ENCODE peak calls at places on chromosome 16, in seven cellular contexts. Z is MV-4-11; X is hypothalamus; C is stimulated activated CD8-positive, alpha-beta memory T cell treated with anti-CD3 and anti-CD28 coated beads, Interleukin-4, amount 100 ng/mL, for 1 hour; F is activated T-cell treated with anti-CD3 and anti-CD28 coated beads for 48 hours; N is fibroblast of the conjunctiva; T is mammary epithelial cell. Q is an unnamed sample.

GRCh38 chr16:89720859-89721643 is at the start of the genes VPS9D1 and ZNF276:
- DNase-seq in Z (peak), X (peak), C (peak), F (peak), N (peak), T (peak), Q (peak)

GRCh38 chr16:72827907-72828306 is 220.0 kb downstream of the ZFHX3 start:
- DNase-seq in Z (no peak), X (no peak), C (no peak), F (no peak), N (no peak), T (no peak), Q (no peak)

GRCh38 chr16:4003166-4003565 is 113.1 kb downstream of the ADCY9 start:
- DNase-seq in Z (no peak), X (no peak), C (no peak), F (no peak), N (no peak), T (no peak), Q (no peak)

GRCh38 chr16:77564791-77565390 is 130.1 kb upstream of the ADAMTS18 start:
- DNase-seq in Z (no peak), X (no peak), C (no peak), F (no peak), N (no peak), T (no peak), Q (peak)

GRCh38 chr16:72872966-72873365 is 175.0 kb downstream of the ZFHX3 start:
- DNase-seq in Z (no peak), X (no peak), C (no peak), F (no peak), N (no peak), T (no peak), Q (no peak)

GRCh38 chr16:69105501-69106361 is at the start of gene HAS3:
- DNase-seq in Z (peak), X (no peak), C (no peak), F (peak), N (peak), T (peak), Q (no peak)

GRCh38 chr16:88599825-88600538 is 29.8 kb downstream of the ZC3H18 start:
- DNase-seq in Z (no peak), X (no peak), C (no peak), F (no peak), N (no peak), T (no peak), Q (no peak)

GRCh38 chr16:3242709-3243108 is 7.8 kb upstream of the ZNF200 start:
- DNase-seq in Z (peak), X (no peak), C (no peak), F (no peak), N (no peak), T (no peak), Q (no peak)

GRCh38 chr16:3401719-3402397 is 843 bp downstream of the ZNF174 start:
- DNase-seq in Z (no peak), X (no peak), C (no peak), F (no peak), N (no peak), T (no peak), Q (no peak)

GRCh38 chr16:74501484-74502479 is 80.5 kb upstream of the CLEC18B start:
- DNase-seq in Z (no peak), X (peak), C (no peak), F (no peak), N (no peak), T (no peak), Q (no peak)

Q was measured in GM04504.